ENCODE peak calls at places on chromosome 17, in seven cellular contexts. One of them, this sample, is unnamed.

GRCh38 chr17:68326681-68327080 is 35.4 kb downstream of the ARSG start:
- DNase-seq in CD8-positive, alpha-beta T cell: no peak
- DNase-seq in AG09309: no peak
- DNase-seq in mucosa of descending colon: no peak
- DNase-seq in stimulated activated CD4-positive, alpha-beta T cell treated with anti-CD3 and anti-CD28 coated beads, Interleukin-4, amount 100 ng/mL, for 4 hours: peak; percentile 35
- DNase-seq in heart right ventricle: no peak
- DNase-seq in T-helper 1 cell: no peak
- DNase-seq in this sample: no peak

GRCh38 chr17:55344514-55344997 is 77.1 kb downstream of the MMD start:
- DNase-seq in heart right ventricle: no peak
- DNase-seq in AG09309: no peak
- DNase-seq in T-helper 1 cell: no peak
- DNase-seq in CD8-positive, alpha-beta T cell: no peak
- DNase-seq in stimulated activated CD4-positive, alpha-beta T cell treated with anti-CD3 and anti-CD28 coated beads, Interleukin-4, amount 100 ng/mL, for 4 hours: no peak
- DNase-seq in mucosa of descending colon: no peak
- DNase-seq in this sample: no peak

GRCh38 chr17:49036270-49036626 is 39.1 kb downstream of the IGF2BP1 start:
- DNase-seq in T-helper 1 cell: no peak
- DNase-seq in heart right ventricle: no peak
- DNase-seq in stimulated activated CD4-positive, alpha-beta T cell treated with anti-CD3 and anti-CD28 coated beads, Interleukin-4, amount 100 ng/mL, for 4 hours: no peak
- DNase-seq in mucosa of descending colon: no peak
- DNase-seq in AG09309: no peak
- DNase-seq in CD8-positive, alpha-beta T cell: no peak
- DNase-seq in this sample: no peak

GRCh38 chr17:8502100-8502499 is 66.4 kb downstream of the NDEL1 start:
- DNase-seq in T-helper 1 cell: no peak
- DNase-seq in stimulated activated CD4-positive, alpha-beta T cell treated with anti-CD3 and anti-CD28 coated beads, Interleukin-4, amount 100 ng/mL, for 4 hours: no peak
- DNase-seq in CD8-positive, alpha-beta T cell: no peak
- DNase-seq in AG09309: no peak
- DNase-seq in heart right ventricle: no peak
- DNase-seq in mucosa of descending colon: no peak
- DNase-seq in this sample: no peak

GRCh38 chr17:64992325-64992802 is 64.2 kb downstream of the GNA13 start:
- DNase-seq in AG09309: no peak
- DNase-seq in heart right ventricle: no peak
- DNase-seq in mucosa of descending colon: no peak
- DNase-seq in T-helper 1 cell: no peak
- DNase-seq in stimulated activated CD4-positive, alpha-beta T cell treated with anti-CD3 and anti-CD28 coated beads, Interleukin-4, amount 100 ng/mL, for 4 hours: no peak
- DNase-seq in CD8-positive, alpha-beta T cell: no peak
- DNase-seq in this sample: no peak

GRCh38 chr17:16997514-16998429 is 25.9 kb upstream of the TNFRSF13B start:
- DNase-seq in stimulated activated CD4-positive, alpha-beta T cell treated with anti-CD3 and anti-CD28 coated beads, Interleukin-4, amount 100 ng/mL, for 4 hours: no peak
- DNase-seq in T-helper 1 cell: no peak
- DNase-seq in CD8-positive, alpha-beta T cell: peak; percentile 83
- DNase-seq in mucosa of descending colon: no peak
- DNase-seq in heart right ventricle: peak; percentile 65
- DNase-seq in AG09309: no peak
- DNase-seq in this sample: no peak

GRCh38 chr17:74971069-74971841 is 1.3 kb downstream of the HID1 start:
- DNase-seq in T-helper 1 cell: no peak
- DNase-seq in stimulated activated CD4-positive, alpha-beta T cell treated with anti-CD3 and anti-CD28 coated beads, Interleukin-4, amount 100 ng/mL, for 4 hours: no peak
- DNase-seq in heart right ventricle: no peak
- DNase-seq in AG09309: no peak
- DNase-seq in mucosa of descending colon: no peak
- DNase-seq in CD8-positive, alpha-beta T cell: no peak
- DNase-seq in this sample: no peak

GRCh38 chr17:49108318-49108717 is 24.3 kb upstream of the B4GALNT2 start:
- DNase-seq in AG09309: no peak
- DNase-seq in CD8-positive, alpha-beta T cell: no peak
- DNase-seq in heart right ventricle: no peak
- DNase-seq in T-helper 1 cell: no peak
- DNase-seq in stimulated activated CD4-positive, alpha-beta T cell treated with anti-CD3 and anti-CD28 coated beads, Interleukin-4, amount 100 ng/mL, for 4 hours: no peak
- DNase-seq in mucosa of descending colon: no peak
- DNase-seq in this sample: no peak

GRCh38 chr17:55158439-55158838 is 106.3 kb upstream of the HLF start:
- DNase-seq in mucosa of descending colon: no peak
- DNase-seq in stimulated activated CD4-positive, alpha-beta T cell treated with anti-CD3 and anti-CD28 coated beads, Interleukin-4, amount 100 ng/mL, for 4 hours: no peak
- DNase-seq in CD8-positive, alpha-beta T cell: no peak
- DNase-seq in AG09309: no peak
- DNase-seq in T-helper 1 cell: no peak
- DNase-seq in heart right ventricle: no peak
- DNase-seq in this sample: no peak

GRCh38 chr17:78409191-78409621 is 30.8 kb downstream of the PGS1 start:
- DNase-seq in CD8-positive, alpha-beta T cell: no peak
- DNase-seq in mucosa of descending colon: peak; percentile 92
- DNase-seq in stimulated activated CD4-positive, alpha-beta T cell treated with anti-CD3 and anti-CD28 coated beads, Interleukin-4, amount 100 ng/mL, for 4 hours: no peak
- DNase-seq in heart right ventricle: no peak
- DNase-seq in T-helper 1 cell: no peak
- DNase-seq in AG09309: no peak
- DNase-seq in this sample: peak; percentile 53

GRCh38 chr17:82687375-82687861 is 11.1 kb downstream of the RAB40B start:
- DNase-seq in stimulated activated CD4-positive, alpha-beta T cell treated with anti-CD3 and anti-CD28 coated beads, Interleukin-4, amount 100 ng/mL, for 4 hours: no peak
- DNase-seq in heart right ventricle: no peak
- DNase-seq in CD8-positive, alpha-beta T cell: no peak
- DNase-seq in mucosa of descending colon: peak; percentile 28
- DNase-seq in T-helper 1 cell: no peak
- DNase-seq in AG09309: no peak
- DNase-seq in this sample: no peak

GRCh38 chr17:37134050-37134449 is 185.3 kb downstream of the AATF start:
- DNase-seq in mucosa of descending colon: no peak
- DNase-seq in T-helper 1 cell: no peak
- DNase-seq in stimulated activated CD4-positive, alpha-beta T cell treated with anti-CD3 and anti-CD28 coated beads, Interleukin-4, amount 100 ng/mL, for 4 hours: no peak
- DNase-seq in AG09309: no peak
- DNase-seq in heart right ventricle: no peak
- DNase-seq in CD8-positive, alpha-beta T cell: no peak
- DNase-seq in this sample: no peak

GRCh38 chr17:48228720-48229119 is 121.2 kb downstream of the SNX11 start:
- DNase-seq in stimulated activated CD4-positive, alpha-beta T cell treated with anti-CD3 and anti-CD28 coated beads, Interleukin-4, amount 100 ng/mL, for 4 hours: no peak
- DNase-seq in heart right ventricle: no peak
- DNase-seq in mucosa of descending colon: no peak
- DNase-seq in CD8-positive, alpha-beta T cell: no peak
- DNase-seq in AG09309: no peak
- DNase-seq in T-helper 1 cell: no peak
- DNase-seq in this sample: no peak

GRCh38 chr17:35898283-35899070 is 18.3 kb upstream of the CCL5 start:
- DNase-seq in heart right ventricle: peak; percentile 19
- DNase-seq in AG09309: no peak
- DNase-seq in CD8-positive, alpha-beta T cell: peak; percentile 75
- DNase-seq in stimulated activated CD4-positive, alpha-beta T cell treated with anti-CD3 and anti-CD28 coated beads, Interleukin-4, amount 100 ng/mL, for 4 hours: no peak
- DNase-seq in mucosa of descending colon: no peak
- DNase-seq in T-helper 1 cell: no peak
- DNase-seq in this sample: no peak